ENCODE peak calls at places on chromosome 6, in seven cellular contexts. I is sigmoid colon; R is Kasumi-1; W is SHP77 treated with DMSO at 0.1 percent for 48 hours; J is NCI-H1092; P is islet precursor cell; H is CD4-positive, alpha-beta T cell. V is an unnamed sample.

GRCh38 chr6:40956871-40957270 is 82.2 kb downstream of the UNC5CL start:
- DNase-seq in I (no peak), R (no peak), W (no peak), J (no peak), P (no peak), H (no peak), V (no peak)

GRCh38 chr6:138757131-138757530 is 16.4 kb upstream of the CCDC28A start:
- DNase-seq in I (no peak), R (no peak), W (no peak), J (no peak), P (no peak), H (no peak), V (no peak)

GRCh38 chr6:27650620-27651370 is 177.9 kb upstream of the ZNF184 start:
- DNase-seq in I (no peak), R (no peak), W (peak; percentile 33), J (no peak), P (peak; percentile 80), H (no peak), V (no peak)

GRCh38 chr6:24595910-24596525 is 50.0 kb downstream of the KIAA0319 start:
- DNase-seq in I (no peak), R (no peak), W (no peak), J (no peak), P (no peak), H (no peak), V (no peak)

GRCh38 chr6:83265384-83265783 is 72.2 kb downstream of the RWDD2A start:
- DNase-seq in I (no peak), R (no peak), W (no peak), J (no peak), P (peak; percentile 54), H (no peak), V (no peak)

GRCh38 chr6:124633655-124634054 is 328.6 kb upstream of the RNF217 start:
- DNase-seq in I (no peak), R (no peak), W (no peak), J (no peak), P (no peak), H (no peak), V (no peak)

GRCh38 chr6:65229768-65230167 is 477.3 kb downstream of the EYS start:
- DNase-seq in I (no peak), R (no peak), W (no peak), J (no peak), P (no peak), H (no peak), V (no peak)

GRCh38 chr6:130453230-130453629 is 87.4 kb downstream of the TMEM200A start:
- DNase-seq in I (no peak), R (no peak), W (no peak), J (no peak), P (no peak), H (no peak), V (no peak)

GRCh38 chr6:133888931-133889556 is at the start of gene TCF21:
- DNase-seq in I (peak; percentile 88), R (no peak), W (no peak), J (no peak), P (peak; percentile 87), H (no peak), V (no peak)

GRCh38 chr6:86205980-86206379 is 563.3 kb upstream of the SYNCRIP start:
- DNase-seq in I (no peak), R (no peak), W (no peak), J (no peak), P (no peak), H (no peak), V (no peak)

GRCh38 chr6:143701343-143702234 is 23.8 kb downstream of the PHACTR2 start:
- DNase-seq in I (no peak), R (no peak), W (no peak), J (no peak), P (no peak), H (no peak), V (no peak)

GRCh38 chr6:113476937-113477839 is 380.0 kb upstream of the MARCKS start:
- DNase-seq in I (no peak), R (no peak), W (peak; percentile 70), J (no peak), P (no peak), H (no peak), V (no peak)

GRCh38 chr6:41413250-41413649 is 77.8 kb downstream of the NCR2 start:
- DNase-seq in I (no peak), R (no peak), W (no peak), J (no peak), P (no peak), H (no peak), V (no peak)

GRCh38 chr6:166586424-166587156 is at the start of gene RAMACL:
- DNase-seq in I (no peak), R (peak; percentile 7), W (no peak), J (no peak), P (no peak), H (peak; percentile 40), V (no peak)

GRCh38 chr6:43942011-43942442 is 172.0 kb downstream of the VEGFA start:
- DNase-seq in I (peak; percentile 28), R (no peak), W (no peak), J (no peak), P (peak; percentile 63), H (no peak), V (no peak)

GRCh38 chr6:151310852-151311767 is 71.3 kb downstream of the AKAP12 start:
- DNase-seq in I (no peak), R (no peak), W (no peak), J (no peak), P (no peak), H (no peak), V (no peak)

GRCh38 chr6:53269827-53270226 is 78.9 kb downstream of the ELOVL5 start:
- DNase-seq in I (no peak), R (no peak), W (no peak), J (no peak), P (no peak), H (no peak), V (no peak)

GRCh38 chr6:48826884-48827701 is 636.0 kb downstream of the MMUT start:
- DNase-seq in I (no peak), R (no peak), W (no peak), J (no peak), P (peak; percentile 79), H (no peak), V (no peak)

GRCh38 chr6:45430590-45431202 is 53.0 kb upstream of the SUPT3H start:
- DNase-seq in I (no peak), R (no peak), W (no peak), J (no peak), P (no peak), H (no peak), V (no peak)

GRCh38 chr6:73079611-73079955 is 145.7 kb downstream of the KHDC1L start:
- DNase-seq in I (no peak), R (no peak), W (no peak), J (no peak), P (no peak), H (no peak), V (no peak)

GRCh38 chr6:48151142-48151541 is 40.1 kb upstream of the PTCHD4 start:
- DNase-seq in I (no peak), R (no peak), W (no peak), J (no peak), P (no peak), H (no peak), V (no peak)

GRCh38 chr6:88165877-88166492 is at the start of gene CNR1:
- DNase-seq in I (peak; percentile 89), R (peak; percentile 41), W (no peak), J (peak; percentile 37), P (peak; percentile 78), H (no peak), V (no peak)

GRCh38 chr6:20403080-20403765 is 1.5 kb downstream of the E2F3 start:
- DNase-seq in I (peak; percentile 91), R (peak; percentile 87), W (peak; percentile 12), J (peak; percentile 63), P (peak; percentile 97), H (peak; percentile 80), V (no peak)

GRCh38 chr6:35796236-35796635 is 887 bp downstream of the CLPS start:
- DNase-seq in I (no peak), R (no peak), W (no peak), J (no peak), P (no peak), H (no peak), V (no peak)

GRCh38 chr6:79188885-79189505 is 45.5 kb downstream of the HMGN3 start:
- DNase-seq in I (no peak), R (no peak), W (no peak), J (no peak), P (no peak), H (no peak), V (no peak)

GRCh38 chr6:53410508-53411258 is 61.9 kb upstream of the ELOVL5 start:
- DNase-seq in I (no peak), R (peak; percentile 26), W (no peak), J (no peak), P (no peak), H (peak; percentile 63), V (no peak)

GRCh38 chr6:41728954-41729353 is 6.5 kb downstream of the TFEB start:
- DNase-seq in I (no peak), R (no peak), W (no peak), J (no peak), P (no peak), H (no peak), V (no peak)

GRCh38 chr6:33276864-33277662 is at the start of gene B3GALT4:
- DNase-seq in I (peak; percentile 91), R (peak; percentile 69), W (peak; percentile 48), J (peak; percentile 20), P (peak; percentile 94), H (peak; percentile 69), V (no peak)

GRCh38 chr6:2741756-2742155 is 9.0 kb downstream of the MYLK4 start:
- DNase-seq in I (no peak), R (no peak), W (no peak), J (no peak), P (no peak), H (no peak), V (no peak)

GRCh38 chr6:39517763-39518162 is 195.3 kb upstream of the KCNK16 start:
- DNase-seq in I (no peak), R (no peak), W (no peak), J (no peak), P (no peak), H (no peak), V (no peak)

GRCh38 chr6:47715782-47716181 is 17.4 kb downstream of the ADGRF4 start:
- DNase-seq in I (no peak), R (no peak), W (no peak), J (no peak), P (no peak), H (no peak), V (no peak)

GRCh38 chr6:159828074-159828473 is 28.0 kb downstream of the PNLDC1 start:
- DNase-seq in I (no peak), R (no peak), W (no peak), J (no peak), P (no peak), H (no peak), V (no peak)

GRCh38 chr6:15131234-15132195 is 114.4 kb upstream of the JARID2 start:
- DNase-seq in I (no peak), R (no peak), W (no peak), J (no peak), P (peak; percentile 84), H (no peak), V (no peak)

GRCh38 chr6:142028527-142028926 is 104.2 kb upstream of the GJE1 start:
- DNase-seq in I (no peak), R (no peak), W (no peak), J (no peak), P (no peak), H (no peak), V (no peak)

GRCh38 chr6:1700283-1700967 is 90.7 kb downstream of the FOXC1 start:
- DNase-seq in I (no peak), R (no peak), W (no peak), J (no peak), P (peak; percentile 41), H (no peak), V (no peak)

GRCh38 chr6:29965873-29966601 is 23.7 kb downstream of the HLA-A start:
- DNase-seq in I (peak; percentile 91), R (peak; percentile 30), W (peak; percentile 83), J (peak; percentile 72), P (peak; percentile 72), H (peak; percentile 39), V (no peak)

V was measured in NCI-H187 treated with DMSO at 0.1 percent for 48 hours.